ENCODE peak calls at places on chromosomes 3 and 15, in seven cellular contexts. R is pancreas, P is RWPE1, S is GM13977, G is HFF-Myc, B is neural crest cell, Q is MCF 10A. I is an unnamed sample.

GRCh38 chr3:134312873-134313838 is 61.1 kb downstream of the AMOTL2 start:
- DNase-seq in R (peak), P (peak), S (no peak), G (no peak), B (peak), Q (no peak), I (peak)

GRCh38 chr3:46935989-46936620 is 40.4 kb downstream of the CCDC12 start:
- DNase-seq in R (no peak), P (no peak), S (no peak), G (no peak), B (no peak), Q (no peak), I (no peak)

GRCh38 chr3:124960205-124960604 is 25.7 kb upstream of the MUC13 start:
- DNase-seq in R (no peak), P (no peak), S (no peak), G (no peak), B (no peak), Q (no peak), I (no peak)

GRCh38 chr15:73781038-73781925 is 28.1 kb upstream of the INSYN1 start:
- DNase-seq in R (no peak), P (peak), S (no peak), G (no peak), B (no peak), Q (peak), I (peak)

GRCh38 chr15:71323604-71324003 is 208.3 kb downstream of the THSD4 start:
- DNase-seq in R (no peak), P (no peak), S (no peak), G (no peak), B (no peak), Q (no peak), I (no peak)

GRCh38 chr15:68829068-68829467 is 8.4 kb upstream of the ANP32A start:
- DNase-seq in R (no peak), P (no peak), S (peak), G (no peak), B (no peak), Q (peak), I (peak)

GRCh38 chr15:78364233-78364632 is 24.1 kb downstream of the CRABP1 start:
- DNase-seq in R (no peak), P (no peak), S (no peak), G (no peak), B (no peak), Q (no peak), I (no peak)

GRCh38 chr3:124887177-124887995 is at the start of gene ITGB5:
- DNase-seq in R (peak), P (peak), S (peak), G (no peak), B (peak), Q (peak), I (peak)

GRCh38 chr15:47429376-47429775 is 287.9 kb upstream of the SEMA6D start:
- DNase-seq in R (no peak), P (no peak), S (no peak), G (no peak), B (no peak), Q (no peak), I (no peak)

GRCh38 chr3:111621535-111621934 is 26.4 kb upstream of the ZBED2 start:
- DNase-seq in R (no peak), P (no peak), S (no peak), G (no peak), B (peak), Q (peak), I (peak)

GRCh38 chr3:183766745-183767606 is 58.4 kb downstream of the MAP6D1 start:
- DNase-seq in R (no peak), P (peak), S (peak), G (peak), B (peak), Q (peak), I (peak)

GRCh38 chr15:87672309-87672897 is 584.1 kb downstream of the NTRK3 start:
- DNase-seq in R (no peak), P (peak), S (no peak), G (peak), B (peak), Q (peak), I (peak)

GRCh38 chr3:127792664-127793292 is 29.5 kb downstream of the MGLL start:
- DNase-seq in R (no peak), P (peak), S (no peak), G (peak), B (no peak), Q (peak), I (no peak)

GRCh38 chr3:123348-123747 is 73.2 kb upstream of the CHL1 start:
- DNase-seq in R (no peak), P (no peak), S (no peak), G (no peak), B (no peak), Q (no peak), I (no peak)

GRCh38 chr3:126005951-126006350 is 37.0 kb downstream of the ROPN1B start:
- DNase-seq in R (no peak), P (peak), S (peak), G (peak), B (no peak), Q (peak), I (no peak)

DNA sequence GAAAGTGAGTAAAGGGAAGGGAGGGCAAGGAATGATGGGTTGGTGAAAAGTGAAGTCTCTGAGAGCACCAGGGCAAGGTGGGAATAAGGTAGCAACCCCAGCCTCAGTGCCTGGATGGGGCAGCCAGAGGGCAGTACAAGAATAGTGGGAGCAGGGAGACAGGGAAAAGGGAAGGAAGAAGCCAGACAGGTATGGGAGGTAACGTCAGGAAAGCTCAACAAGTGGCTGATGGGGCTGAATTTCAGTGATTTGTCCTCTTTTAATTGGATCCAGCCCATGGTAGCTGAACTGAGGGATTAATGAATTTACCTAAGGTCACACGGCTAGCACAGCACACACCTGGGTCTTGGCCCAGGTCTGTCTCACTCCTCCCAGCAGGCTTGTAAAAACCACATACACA is 12.6 kb downstream of the RORA start:
- DNase-seq in R (no peak), P (peak), S (no peak), G (no peak), B (no peak), Q (peak), I (no peak)
- TF ChIP-seq CTCF in R (no peak), P (no peak), S (no peak), G (no peak), B (no peak), Q (peak), I (no peak)

GRCh38 chr3:100029689-100030088 is 84.6 kb downstream of the FILIP1L start:
- DNase-seq in R (no peak), P (no peak), S (peak), G (no peak), B (no peak), Q (no peak), I (no peak)
- TF ChIP-seq CTCF in R (no peak), P (no peak), S (no peak), G (no peak), B (no peak), Q (no peak), I (no peak)

DNA sequence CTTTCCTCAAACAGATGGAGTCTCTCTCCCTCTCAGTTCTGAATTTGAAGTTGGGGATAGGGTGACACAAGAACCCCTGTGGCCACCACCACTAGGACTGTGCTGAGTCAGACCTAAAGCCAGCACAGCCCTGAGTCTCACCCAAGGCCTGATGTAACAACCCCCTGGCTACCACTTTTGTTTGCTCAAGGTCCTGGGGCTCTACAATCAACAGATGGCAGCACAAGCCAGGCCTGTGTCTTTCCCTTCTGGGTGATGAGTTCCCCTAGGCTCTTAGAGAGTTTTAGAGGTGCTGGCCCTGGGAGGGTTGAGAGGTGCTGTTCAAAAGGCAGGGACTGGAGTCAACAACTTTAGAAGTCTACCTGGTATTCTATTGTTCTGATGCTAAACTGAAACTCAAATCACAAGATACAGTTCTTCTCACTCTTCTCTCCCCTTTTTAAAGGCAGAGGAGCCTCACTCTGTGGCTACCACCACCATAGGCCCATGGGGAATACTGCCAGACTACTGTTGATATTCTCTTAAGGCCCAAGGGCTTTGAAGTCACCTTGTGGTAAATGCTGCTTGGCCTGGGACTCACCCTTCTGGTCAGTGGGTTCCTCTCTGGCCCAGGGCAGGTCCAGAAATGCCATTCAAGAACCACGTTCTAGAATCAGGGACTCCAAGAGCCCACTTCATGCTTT is 6.5 kb downstream of the OR5K4 start:
- DNase-seq in R (no peak), P (no peak), S (no peak), G (no peak), B (no peak), Q (peak), I (no peak)
- TF ChIP-seq CTCF in R (no peak), P (no peak), S (no peak), G (no peak), B (no peak), Q (peak), I (no peak)

GRCh38 chr15:100836501-100836900 is 43.1 kb upstream of the ALDH1A3 start:
- DNase-seq in R (no peak), P (no peak), S (no peak), G (no peak), B (no peak), Q (no peak), I (no peak)

GRCh38 chr15:100832178-100832942 is 47.3 kb upstream of the ALDH1A3 start:
- DNase-seq in R (no peak), P (no peak), S (no peak), G (no peak), B (no peak), Q (no peak), I (no peak)

GRCh38 chr15:100835626-100836025 is 44.0 kb upstream of the ALDH1A3 start:
- DNase-seq in R (no peak), P (no peak), S (no peak), G (no peak), B (no peak), Q (no peak), I (no peak)

GRCh38 chr15:100833432-100834389 is 45.9 kb upstream of the ALDH1A3 start:
- DNase-seq in R (no peak), P (no peak), S (no peak), G (no peak), B (no peak), Q (no peak), I (no peak)

DNA sequence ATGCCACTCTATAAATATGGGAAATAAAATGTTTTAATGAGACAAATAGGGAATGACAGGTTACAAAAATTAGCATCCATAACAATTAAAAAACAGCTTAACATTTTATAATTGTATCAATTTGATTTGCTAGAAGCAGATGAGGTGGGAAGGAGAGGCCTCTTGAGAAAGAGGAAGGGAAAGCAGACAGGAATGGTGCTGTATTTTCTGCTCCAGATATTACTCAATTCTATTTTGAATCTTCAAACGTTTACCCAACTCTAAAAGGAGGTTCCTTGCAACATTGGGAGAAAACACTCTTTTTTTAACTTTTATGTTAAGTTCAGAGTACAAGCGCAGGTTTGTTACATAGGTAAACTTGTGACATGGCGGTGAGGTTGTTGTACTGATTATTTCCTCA is 44.9 kb upstream of the ALDH1A3 start:
- DNase-seq in R (no peak), P (no peak), S (no peak), G (no peak), B (no peak), Q (no peak), I (no peak)
- TF ChIP-seq CTCF in R (no peak), P (no peak), S (no peak), G (no peak), B (no peak), Q (no peak), I (no peak)

GRCh38 chr3:169662215-169663070 is 1.1 kb downstream of the MECOM start:
- DNase-seq in R (peak), P (peak), S (peak), G (no peak), B (peak), Q (peak), I (peak)
- TF ChIP-seq CTCF in R (peak), P (peak), S (peak), G (peak), B (peak), Q (peak), I (peak)

GRCh38 chr3:147392083-147392916 is 14.0 kb downstream of the ZIC4 start:
- DNase-seq in R (peak), P (no peak), S (no peak), G (peak), B (peak), Q (no peak), I (peak)
- TF ChIP-seq CTCF in R (no peak), P (no peak), S (no peak), G (peak), B (peak), Q (no peak), I (no peak)

DNA sequence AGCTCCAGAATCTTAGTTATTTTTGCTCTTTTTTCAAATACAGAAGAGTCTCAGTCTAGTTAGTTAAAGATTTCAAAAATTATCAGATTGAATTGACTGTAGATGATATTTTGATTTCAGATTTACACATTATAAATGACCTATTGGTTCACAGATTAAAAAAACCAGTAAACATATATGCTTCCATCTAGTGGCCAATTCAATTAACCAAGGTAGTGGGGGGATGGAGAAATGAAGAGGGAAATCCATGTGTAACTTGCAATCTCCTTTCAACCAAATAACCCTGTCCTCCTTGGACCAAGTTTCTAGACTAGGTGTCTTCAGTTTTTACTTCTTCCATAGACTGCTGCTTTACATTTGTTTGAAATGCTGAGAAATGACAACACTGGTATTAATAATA is 789.8 kb downstream of the ROBO1 start:
- DNase-seq in R (no peak), P (peak), S (no peak), G (no peak), B (no peak), Q (peak), I (no peak)
- TF ChIP-seq CTCF in R (no peak), P (no peak), S (peak), G (peak), B (peak), Q (peak), I (peak)